ENCODE peak calls at places on chromosomes 16 and 17, in nine cellular contexts. T is left ventricle myocardium inferior; Y is transverse colon; E is CD4-positive, alpha-beta T cell; A is CD8-positive, alpha-beta T cell; K is colonic mucosa; G is foreskin fibroblast; S is tibial artery; B is HL-60. O is an unnamed sample.

GRCh38 chr16:81513204-81514040 is 68.8 kb downstream of the CMIP start:
- DNase-seq in S (peak; percentile 78), Y (no peak), K (peak; percentile 53), E (no peak), A (no peak), T (peak; percentile 72), B (no peak), G (no peak), O (no peak)

GRCh38 chr16:53022374-53022773 is 30.3 kb downstream of the CHD9NB start:
- DNase-seq in G (peak; percentile 72), E (no peak), S (no peak), Y (peak; percentile 33), K (peak; percentile 34), B (peak; percentile 21), A (no peak), T (no peak), O (peak; percentile 50)

GRCh38 chr16:63702981-63703590 is 1418.8 kb downstream of the CDH11 start:
- DNase-seq in K (no peak), T (no peak), B (no peak), Y (no peak), A (no peak), E (no peak), G (no peak), S (no peak), O (no peak)

GRCh38 chr16:71526111-71526998 is at the start of gene CHST4:
- DNase-seq in A (no peak), E (no peak), B (peak; percentile 53), S (no peak), T (no peak), G (peak; percentile 76), K (no peak), Y (no peak), O (no peak)

GRCh38 chr17:79620207-79621038 is 9.6 kb upstream of the RBFOX3 start:
- DNase-seq in S (peak; percentile 23), G (no peak), Y (peak; percentile 1), T (peak; percentile 4), K (no peak), A (no peak), B (no peak), E (no peak), O (no peak)

GRCh38 chr17:46024590-46024989 is 25.5 kb downstream of the STH start:
- DNase-seq in T (no peak), G (no peak), K (no peak), A (no peak), S (no peak), B (no peak), E (no peak), Y (no peak), O (no peak)

GRCh38 chr17:2179615-2180295 is 123.8 kb downstream of the SMG6 start:
- DNase-seq in E (no peak), S (peak; percentile 92), G (peak; percentile 98), T (peak; percentile 81), B (no peak), A (no peak), K (peak; percentile 78), Y (peak; percentile 67), O (no peak)

GRCh38 chr17:78488867-78489634 is 88.1 kb downstream of the DNAH17 start:
- DNase-seq in T (no peak), E (no peak), K (no peak), S (no peak), A (no peak), G (no peak), Y (no peak), B (no peak), O (no peak)

GRCh38 chr17:82242977-82243647 is 14.3 kb downstream of the SLC16A3 start:
- DNase-seq in T (peak; percentile 83), S (peak; percentile 95), B (peak; percentile 61), E (no peak), Y (peak; percentile 65), A (no peak), G (peak; percentile 92), K (peak; percentile 67), O (no peak)

GRCh38 chr17:607341-608060 is 107.1 kb downstream of the VPS53 start:
- DNase-seq in Y (no peak), B (no peak), E (no peak), K (no peak), G (no peak), A (no peak), T (no peak), S (no peak), O (no peak)

GRCh38 chr16:70749006-70749678 is 51.8 kb downstream of the VAC14 start:
- DNase-seq in A (no peak), E (no peak), B (peak; percentile 29), G (no peak), T (no peak), K (peak; percentile 80), S (no peak), Y (peak; percentile 76), O (no peak)

GRCh38 chr17:77423589-77424451 is 283.1 kb downstream of the SEC14L1 start:
- DNase-seq in K (peak; percentile 57), S (peak; percentile 99), A (no peak), E (no peak), T (peak; percentile 89), Y (peak; percentile 77), G (peak; percentile 98), B (no peak), O (no peak)

GRCh38 chr17:20157078-20157360 is 147.9 kb downstream of the SPECC1 start:
- DNase-seq in B (no peak), S (no peak), G (no peak), T (no peak), E (no peak), K (no peak), A (no peak), Y (peak; percentile 27), O (no peak)

DNA sequence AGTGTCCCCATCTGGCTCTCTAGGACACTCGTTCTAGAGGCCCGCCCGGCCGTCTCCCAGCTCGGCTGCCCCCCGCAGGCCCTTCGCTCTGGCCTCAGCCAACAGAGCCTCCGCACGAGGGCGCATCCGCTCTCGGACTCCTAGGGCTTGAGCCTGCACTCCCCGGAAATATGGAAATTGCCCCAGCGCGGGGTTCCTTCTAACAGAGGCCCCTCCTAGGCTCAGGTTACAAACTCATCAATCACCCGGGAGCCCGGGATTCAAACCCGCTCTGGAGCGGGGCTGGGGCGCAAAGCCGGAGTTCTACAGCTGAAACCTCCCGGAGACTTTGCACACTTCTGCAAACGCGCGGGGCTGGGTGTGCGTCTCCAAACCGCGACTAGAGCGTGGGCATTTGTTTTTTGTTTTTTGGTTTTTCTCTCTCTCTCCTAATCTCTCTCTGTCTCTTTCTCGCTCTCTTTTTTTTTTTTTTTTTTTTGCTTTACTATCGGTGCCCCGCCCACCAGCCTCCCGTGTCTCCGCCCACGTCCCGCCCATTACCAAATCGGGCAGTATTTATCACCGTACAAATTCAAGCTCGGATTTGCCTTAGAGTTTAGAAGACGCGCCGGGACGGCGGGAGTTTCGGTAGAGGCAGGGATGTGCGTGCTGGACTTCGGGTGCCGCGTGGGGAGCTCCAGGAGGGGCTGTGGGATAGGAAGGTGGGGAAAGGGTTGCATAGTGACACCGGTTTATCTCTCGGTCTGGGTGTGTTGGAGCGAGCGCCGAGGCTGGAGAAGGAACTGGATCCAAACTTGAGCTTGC is 2.4 kb upstream of the FOXL1 start:
- DNase-seq in K (peak; percentile 79), E (no peak), B (no peak), Y (peak; percentile 60), A (peak; percentile 36), G (peak; percentile 99), S (peak; percentile 94), T (peak; percentile 86), O (peak; percentile 65)
- TF ChIP-seq CTCF in K (peak; percentile 40), E (no peak), B (peak; percentile 1), Y (peak; percentile 7), A (no peak), G (peak; percentile 89), S (peak; percentile 65), T (peak; percentile 73), O (peak; percentile 34)

DNA sequence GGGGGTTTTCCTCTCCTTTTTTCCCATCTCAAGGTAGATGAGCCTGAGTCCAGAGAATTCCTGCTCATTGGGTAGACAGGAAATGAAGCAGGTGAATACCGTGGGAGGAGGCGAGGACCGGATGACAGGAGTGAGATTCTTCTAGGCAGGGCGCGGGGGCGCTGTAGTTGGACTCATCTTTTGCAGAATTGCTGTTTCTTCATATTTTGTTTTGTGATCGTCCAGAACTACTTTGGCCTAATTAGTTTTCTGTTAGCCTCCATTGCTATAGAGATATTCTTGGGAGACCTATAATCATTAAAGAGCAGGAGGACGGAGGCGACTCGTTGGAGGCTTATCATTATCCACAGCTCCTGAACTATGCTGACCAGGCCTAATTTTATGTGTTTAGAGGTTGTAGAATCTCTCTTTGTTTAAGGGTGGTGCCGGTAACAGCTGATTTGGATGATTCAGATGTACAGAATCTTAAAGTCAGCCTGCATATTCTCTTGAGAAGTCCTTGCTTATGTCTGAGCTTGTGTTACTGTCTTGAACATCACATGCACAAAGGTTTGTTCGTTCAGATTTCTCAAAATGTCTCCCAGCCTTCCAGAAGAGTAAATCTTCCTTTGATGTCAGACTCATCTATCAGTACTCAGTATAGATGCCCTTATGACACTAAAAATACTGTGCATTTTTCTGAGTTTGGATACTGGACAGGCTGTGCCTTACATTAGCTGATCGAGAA is 741 bp downstream of the ATP6V0A1 start:
- DNase-seq in T (peak; percentile 46), S (peak; percentile 74), Y (peak; percentile 66), A (no peak), G (peak; percentile 76), K (peak; percentile 70), B (no peak), E (no peak), O (no peak)
- TF ChIP-seq CTCF in T (peak; percentile 33), S (peak; percentile 12), Y (peak; percentile 22), A (no peak), G (peak; percentile 35), K (no peak), B (peak; percentile 12), E (peak; percentile 23), O (peak; percentile 52)

DNA sequence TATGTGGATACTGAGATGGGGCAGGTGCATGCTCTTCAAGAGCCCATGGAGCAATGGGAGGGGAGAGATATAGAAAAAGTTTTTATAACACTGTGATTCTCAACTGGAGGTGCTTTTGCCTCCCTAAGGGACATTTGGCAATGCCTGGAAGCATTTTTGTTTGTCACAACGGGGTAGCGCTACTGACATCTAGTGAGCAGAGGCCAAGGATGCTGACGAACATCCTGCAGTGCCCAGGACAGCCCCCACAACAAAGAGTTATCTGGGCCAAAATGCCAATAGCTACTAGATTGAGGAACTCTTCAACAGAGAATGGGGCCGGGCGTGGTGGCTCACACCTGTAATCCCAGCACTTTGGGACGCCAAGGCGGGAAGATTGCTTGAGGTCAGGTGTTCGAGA is 67.2 kb upstream of the CLEC3A start:
- DNase-seq in T (no peak), K (no peak), S (no peak), B (no peak), E (no peak), A (no peak), G (no peak), Y (no peak), O (no peak)
- TF ChIP-seq CTCF in T (no peak), K (no peak), S (no peak), B (no peak), E (no peak), A (no peak), G (no peak), Y (no peak), O (no peak)

DNA sequence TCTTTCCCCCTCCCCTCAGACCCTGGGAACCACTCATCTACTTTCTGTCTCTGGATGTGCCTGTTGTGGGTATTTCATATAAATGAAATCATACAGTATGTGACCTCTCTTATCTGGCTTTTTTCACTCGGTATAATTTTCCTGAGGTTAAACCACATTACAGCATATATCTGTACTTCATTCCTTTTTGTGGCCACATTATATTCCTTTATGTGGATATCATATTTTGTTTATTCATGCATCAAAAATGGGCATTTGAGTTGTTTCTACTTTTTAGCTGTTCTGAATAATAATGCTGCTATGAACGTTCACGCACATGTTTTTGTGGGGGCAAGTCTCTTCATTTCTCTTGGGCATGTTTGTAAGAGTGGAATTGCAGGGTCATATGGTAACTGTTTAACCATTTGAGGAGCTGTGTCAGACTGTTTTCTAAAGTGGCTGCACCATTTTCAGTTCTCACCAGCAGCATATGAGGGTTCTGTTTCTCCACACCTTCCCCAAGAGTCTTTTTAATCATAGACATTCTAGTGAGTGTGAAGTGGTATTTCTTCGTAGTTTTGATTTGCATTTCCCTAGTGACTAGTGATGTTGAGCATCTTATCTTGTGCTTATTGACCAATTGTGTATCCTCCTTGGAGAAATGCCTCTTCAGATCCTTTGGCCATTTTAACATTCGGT is 3.8 kb downstream of the SNX29 start:
- DNase-seq in G (no peak), Y (no peak), A (no peak), T (no peak), B (no peak), E (no peak), K (no peak), S (no peak), O (peak; percentile 45)
- TF ChIP-seq CTCF in G (no peak), Y (no peak), A (no peak), T (no peak), B (no peak), E (no peak), K (no peak), S (no peak), O (no peak)